ENCODE peak calls at places on chromosomes 16 and 17, in four cellular contexts. D, X, W and R are unnamed samples.

GRCh38 chr16:84085774-84086173 is 31.0 kb downstream of the MBTPS1 start:
- DNase-seq in D (no peak), X (no peak), W (no peak), R (no peak)

GRCh38 chr17:42153919-42154491 is 784 bp downstream of the RAB5C start:
- DNase-seq in D (no peak), X (no peak), W (no peak), R (no peak)

GRCh38 chr16:59633996-59634579 is 900.0 kb upstream of the GOT2 start:
- DNase-seq in D (no peak), X (no peak), W (peak; percentile 6), R (no peak)

GRCh38 chr17:79850571-79851460 is 11.6 kb upstream of the CBX4 start:
- DNase-seq in D (no peak), X (no peak), W (peak; percentile 90), R (no peak)

GRCh38 chr17:1078831-1079561 is 82.1 kb downstream of the TIMM22 start:
- DNase-seq in D (peak; percentile 42), X (peak; percentile 63), W (no peak), R (no peak)

GRCh38 chr16:35492225-35492624 is 2032.8 kb downstream of the TP53TG3F start:
- DNase-seq in D (no peak), X (no peak), W (no peak), R (no peak)

GRCh38 chr16:12111223-12111622 is 134.7 kb downstream of the SNX29 start:
- DNase-seq in D (no peak), X (no peak), W (no peak), R (no peak)

GRCh38 chr17:49926886-49927285 is 42.1 kb upstream of the DLX4 start:
- DNase-seq in D (peak; percentile 43), X (peak; percentile 62), W (peak; percentile 30), R (no peak)

GRCh38 chr17:76063880-76064546 is 8.3 kb downstream of the SRP68 start:
- DNase-seq in D (no peak), X (no peak), W (no peak), R (no peak)

DNA sequence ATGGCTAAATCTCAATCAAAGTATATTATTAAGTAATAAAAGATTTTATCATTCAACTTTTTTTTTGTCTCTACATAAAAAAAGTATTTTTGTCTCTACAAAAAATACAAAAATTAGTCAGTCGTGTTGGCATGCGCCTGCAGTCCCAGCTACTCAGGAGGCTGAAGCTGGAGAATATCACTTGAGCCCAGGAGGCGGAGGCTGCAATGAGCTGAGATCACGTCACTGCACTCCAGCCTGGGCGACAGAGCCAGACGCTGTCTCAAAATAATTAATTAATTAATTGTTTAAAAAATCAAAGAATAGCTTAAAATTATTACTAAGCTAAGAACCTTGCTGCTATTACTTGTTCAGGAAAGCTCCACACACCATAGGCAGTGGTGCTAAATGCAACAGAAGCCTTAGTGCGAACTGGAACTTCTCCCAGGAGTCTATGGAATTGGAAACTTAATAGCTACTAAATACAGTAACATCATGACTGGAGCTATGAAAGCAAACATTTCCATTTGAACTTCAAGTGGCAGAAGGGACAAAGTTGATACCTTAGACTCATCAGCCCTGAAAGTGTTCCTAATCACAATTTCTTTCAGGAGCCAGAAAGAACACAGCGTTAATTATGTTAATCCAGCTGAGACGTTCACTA is 22.6 kb downstream of the ADCY9 start:
- DNase-seq in D (no peak), X (no peak), W (no peak), R (peak; percentile 82)
- H3K4me3 ChIP-seq in D (no peak overlapping the region), X (peak overlapping the region; percentile 32), W (no peak overlapping the region), R (no peak overlapping the region)

GRCh38 chr17:72095316-72095715 is 25.5 kb upstream of the SOX9 start:
- DNase-seq in D (no peak), X (no peak), W (no peak), R (no peak)

GRCh38 chr17:72099919-72100318 is 20.9 kb upstream of the SOX9 start:
- DNase-seq in D (no peak), X (no peak), W (no peak), R (no peak)

GRCh38 chr17:72100445-72100844 is 20.4 kb upstream of the SOX9 start:
- DNase-seq in D (no peak), X (no peak), W (no peak), R (no peak)

GRCh38 chr17:72092710-72093322 is 28.0 kb upstream of the SOX9 start:
- DNase-seq in D (no peak), X (no peak), W (no peak), R (no peak)

DNA sequence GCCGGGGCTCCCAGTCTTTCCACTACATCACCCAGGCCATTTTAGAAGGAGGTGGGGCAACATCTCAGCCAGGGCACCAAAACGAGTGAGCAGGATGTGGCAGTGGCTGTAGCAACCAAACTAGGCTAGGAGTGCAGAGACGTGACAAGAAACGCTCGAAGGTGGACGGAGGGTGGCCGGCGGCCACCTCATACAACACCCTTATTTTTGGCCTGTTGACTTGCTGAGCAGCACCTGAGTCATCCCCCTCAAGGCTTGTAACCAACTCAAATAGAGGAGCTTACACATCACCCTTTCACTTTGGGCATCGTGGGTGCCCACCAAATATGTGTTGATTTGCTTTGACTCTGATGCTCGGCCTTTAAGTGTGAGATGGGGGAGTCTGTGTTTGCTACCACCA is 23.7 kb upstream of the SOX9 start:
- DNase-seq in D (no peak), X (no peak), W (no peak), R (no peak)
- TF ChIP-seq CTCF in D (no peak), X (no peak), W (no peak), R (no peak)

DNA sequence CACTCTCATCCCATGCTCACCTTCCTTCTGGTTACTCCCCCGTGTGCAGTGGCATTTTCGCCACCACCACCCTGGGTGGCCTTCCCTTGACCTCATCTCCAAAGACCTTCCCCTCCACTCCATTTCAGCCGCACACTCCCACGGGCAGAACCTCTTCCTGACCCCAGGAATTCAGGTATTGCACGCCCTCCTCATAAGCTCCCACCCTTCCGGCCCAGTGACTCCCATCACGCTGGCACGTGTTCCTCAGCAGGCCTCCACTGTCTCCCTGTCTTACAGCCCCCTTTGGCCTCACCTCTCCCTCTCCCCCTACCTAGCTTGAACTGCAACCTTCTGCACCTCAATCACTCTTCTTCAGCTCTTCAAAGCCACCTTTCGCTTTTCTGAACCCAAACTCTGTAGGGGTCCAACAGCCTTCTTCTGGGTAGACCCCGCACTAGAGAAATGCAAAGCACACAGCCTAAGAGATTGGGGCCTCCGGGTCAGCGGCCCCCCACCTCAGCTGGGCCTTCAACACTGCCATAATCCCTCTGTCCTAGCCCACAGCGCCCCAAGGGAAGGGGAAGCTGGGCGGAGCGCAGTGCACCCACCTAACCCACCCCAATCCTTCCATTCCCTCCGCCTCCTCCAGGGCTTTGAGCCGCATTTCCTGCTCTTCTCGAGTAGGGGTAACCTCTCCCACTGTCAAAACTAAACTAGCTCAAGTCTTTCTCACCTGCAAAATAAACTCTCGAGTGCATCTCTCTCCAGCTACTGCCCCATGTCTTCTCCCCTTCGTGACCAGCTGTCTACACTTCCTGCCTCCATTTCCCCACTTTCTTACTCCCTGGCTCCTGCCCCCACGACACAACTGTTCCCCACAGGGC is 1.7 kb upstream of the TMEM97 start:
- DNase-seq in D (no peak), X (no peak), W (no peak), R (no peak)
- TF ChIP-seq POLR2A in D (no peak), X (no peak), W (no peak), R (no peak)

GRCh38 chr17:32019228-32019627 is 12.0 kb downstream of the LRRC37B start:
- DNase-seq in D (no peak), X (no peak), W (no peak), R (no peak)

GRCh38 chr17:32015245-32016013 is 8.2 kb downstream of the LRRC37B start:
- DNase-seq in D (no peak), X (no peak), W (peak; percentile 26), R (no peak)

GRCh38 chr17:32021618-32021955 is 14.4 kb downstream of the LRRC37B start:
- DNase-seq in D (no peak), X (no peak), W (no peak), R (no peak)

GRCh38 chr17:32020943-32021617 is 13.9 kb downstream of the LRRC37B start:
- DNase-seq in D (no peak), X (no peak), W (no peak), R (no peak)

GRCh38 chr17:32016231-32016630 is 9.0 kb downstream of the LRRC37B start:
- DNase-seq in D (no peak), X (no peak), W (no peak), R (no peak)
- H3K4me3 ChIP-seq in D (no peak overlapping the region), X (no peak overlapping the region), W (no peak overlapping the region), R (no peak overlapping the region)

GRCh38 chr16:88505405-88506082 is 52.5 kb downstream of the ZFPM1 start:
- DNase-seq in D (peak; percentile 62), X (peak; percentile 30), W (peak; percentile 75), R (no peak)
- TF ChIP-seq CTCF in D (no peak), X (no peak), W (peak; percentile 54), R (peak; percentile 46)

GRCh38 chr16:67993207-67994036 is 5.9 kb downstream of the DPEP2 start:
- DNase-seq in D (peak; percentile 76), X (peak; percentile 83), W (peak; percentile 76), R (peak; percentile 94)
- TF ChIP-seq POLR2A in D (no peak), X (peak; percentile 29), W (no peak), R (no peak)

GRCh38 chr17:57043276-57043675 is 41.8 kb upstream of the AKAP1 start:
- DNase-seq in D (no peak), X (no peak), W (no peak), R (no peak)

GRCh38 chr17:57050303-57050702 is 34.7 kb upstream of the AKAP1 start:
- DNase-seq in D (no peak), X (no peak), W (no peak), R (no peak)

GRCh38 chr17:57048096-57048495 is 37.0 kb upstream of the AKAP1 start:
- DNase-seq in D (no peak), X (no peak), W (no peak), R (no peak)

GRCh38 chr17:57044976-57045867 is 39.8 kb upstream of the AKAP1 start:
- DNase-seq in D (no peak), X (no peak), W (no peak), R (no peak)

DNA sequence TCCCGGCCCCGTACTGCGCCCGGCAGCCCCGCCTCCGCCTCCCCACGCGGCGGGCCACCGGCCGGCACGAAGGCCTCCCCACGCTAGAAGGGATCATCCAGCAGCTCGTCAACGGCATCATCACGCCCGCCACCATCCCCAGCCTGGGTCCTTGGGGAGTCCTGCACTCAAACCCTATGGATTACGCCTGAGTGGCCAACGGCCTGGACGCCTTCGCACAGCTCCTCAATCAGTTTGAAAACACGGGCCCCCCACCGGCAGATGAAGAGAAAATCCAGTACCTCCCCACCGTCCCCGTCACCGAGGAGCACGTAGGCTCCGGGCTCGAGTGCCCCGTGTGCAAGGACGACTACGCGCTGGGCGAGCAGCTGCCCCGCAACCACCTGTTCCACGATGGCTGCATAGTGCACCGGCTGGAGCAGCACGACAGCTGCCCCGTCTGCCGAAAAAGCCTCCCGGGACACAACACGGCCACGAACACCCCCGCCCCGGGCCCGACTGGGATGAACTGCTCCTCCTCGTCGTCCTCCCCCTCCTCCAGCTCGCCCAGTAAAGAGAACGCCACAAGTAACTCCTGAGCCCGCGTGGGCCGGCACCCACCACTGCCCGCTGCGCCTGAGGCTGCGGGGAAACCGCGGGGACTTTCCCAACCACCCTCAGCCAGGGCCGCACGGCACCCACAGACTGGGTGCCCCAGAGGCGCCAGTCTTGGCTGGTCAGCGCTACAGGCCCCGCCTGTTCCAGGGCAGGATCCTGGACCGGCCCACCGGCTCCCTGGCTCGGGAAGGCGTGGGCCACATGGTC is 39.0 kb upstream of the AKAP1 start:
- DNase-seq in D (no peak), X (no peak), W (no peak), R (no peak)
- H3K4me3 ChIP-seq in D (peak overlapping the region; percentile 27), X (peak overlapping the region; percentile 43), W (no peak overlapping the region), R (peak overlapping the region; percentile 2)